ENCODE peak calls at places on chromosome X, in eight cellular contexts. O is SK-N-SH, M is GM12878, S is A549, H is endothelial cell of umbilical vein, K is HepG2, P is K562, V is H1. I is an unnamed sample.

GRCh38 chrX:114976321-114976720 is 41.1 kb downstream of the IL13RA2 start:
- DNase-seq in M (no peak), S (no peak), P (no peak), H (no peak), O (no peak), K (no peak), V (no peak), I (no peak)

GRCh38 chrX:49988128-49988527 is 65.7 kb downstream of the CLCN5 start:
- DNase-seq in O (no peak), M (no peak), P (no peak), V (no peak), K (no peak), S (no peak), H (no peak), I (no peak)

GRCh38 chrX:367349-367748 is 19.4 kb downstream of the PPP2R3B start:
- DNase-seq in S (no peak), M (no peak), H (no peak), P (no peak), K (no peak), O (no peak), V (no peak), I (no peak)

GRCh38 chrX:6129195-6129594 is 99.5 kb downstream of the NLGN4X start:
- DNase-seq in O (no peak), V (no peak), P (no peak), M (no peak), K (no peak), S (no peak), H (no peak), I (no peak)

GRCh38 chrX:132207996-132208395 is 11.3 kb downstream of the RAP2C start:
- DNase-seq in H (no peak), S (no peak), O (no peak), V (no peak), M (no peak), P (no peak), K (no peak), I (no peak)

GRCh38 chrX:18997916-18998315 is 14.0 kb upstream of the PHKA2 start:
- DNase-seq in K (no peak), S (peak; percentile 45), H (no peak), O (no peak), P (no peak), M (no peak), V (no peak), I (peak; percentile 9)

GRCh38 chrX:2954541-2954940 is 25.4 kb upstream of the ARSD start:
- DNase-seq in K (no peak), P (no peak), H (no peak), V (no peak), M (no peak), O (no peak), S (no peak), I (no peak)

GRCh38 chrX:72121381-72121780 is 10.3 kb downstream of the RTL5 start:
- DNase-seq in K (no peak), H (peak; percentile 68), M (no peak), P (no peak), S (no peak), O (no peak), V (no peak), I (no peak)

GRCh38 chrX:39729834-39730670 is 367.7 kb downstream of the BCOR start:
- DNase-seq in P (peak; percentile 71), S (no peak), M (no peak), H (no peak), K (no peak), V (peak; percentile 51), O (peak; percentile 76), I (peak; percentile 21)

GRCh38 chrX:10902001-10902400 is 209.1 kb upstream of the HCCS start:
- DNase-seq in S (peak; percentile 14), H (peak; percentile 1), P (no peak), O (no peak), K (peak; percentile 55), M (no peak), V (no peak), I (no peak)

GRCh38 chrX:38375888-38376287 is 23.5 kb downstream of the OTC start:
- DNase-seq in V (no peak), M (no peak), S (peak; percentile 11), O (peak; percentile 14), H (peak; percentile 12), K (no peak), P (peak; percentile 8), I (no peak)

GRCh38 chrX:115339441-115340025 is 50.0 kb downstream of the LUZP4 start:
- DNase-seq in M (no peak), K (no peak), P (no peak), H (no peak), S (no peak), O (no peak), V (no peak), I (no peak)

GRCh38 chrX:151393514-151393913 is 3.5 kb upstream of the VMA21 start:
- DNase-seq in O (no peak), S (no peak), H (no peak), M (no peak), V (no peak), P (peak; percentile 24), K (no peak), I (peak; percentile 18)

GRCh38 chrX:2691543-2692220 is 587 bp downstream of the CD99 start:
- DNase-seq in V (no peak), K (no peak), H (peak; percentile 53), O (no peak), S (peak; percentile 67), P (peak; percentile 40), M (no peak), I (no peak)

GRCh38 chrX:68822641-68823410 is 6.0 kb upstream of the EFNB1 start:
- DNase-seq in P (peak; percentile 46), S (peak; percentile 50), K (peak; percentile 28), V (no peak), O (peak; percentile 66), M (no peak), H (peak; percentile 28), I (no peak)

GRCh38 chrX:141642979-141643378 is 53.5 kb downstream of the SPANXA2 start:
- DNase-seq in V (no peak), P (no peak), H (no peak), S (peak; percentile 4), M (no peak), K (no peak), O (no peak), I (no peak)

GRCh38 chrX:48196745-48197213 is at the start of gene SSX5:
- DNase-seq in M (no peak), V (no peak), K (no peak), O (no peak), H (no peak), P (peak; percentile 8), S (no peak), I (no peak)

GRCh38 chrX:71111141-71111843 is at the start of gene IL2RG:
- DNase-seq in S (no peak), P (peak; percentile 67), H (no peak), K (no peak), V (no peak), M (peak; percentile 87), O (no peak), I (no peak)

GRCh38 chrX:97131886-97132285 is 248.2 kb downstream of the RPA4 start:
- DNase-seq in S (no peak), P (no peak), V (no peak), K (no peak), O (no peak), M (no peak), H (no peak), I (no peak)

GRCh38 chrX:97132654-97133415 is 249.1 kb downstream of the RPA4 start:
- DNase-seq in O (no peak), M (no peak), V (no peak), P (no peak), H (no peak), K (no peak), S (no peak), I (no peak)
- TF ChIP-seq MAX in O (no peak), M (no peak), V (no peak), P (no peak), H (no peak), K (no peak), S (no peak), I (no peak)

DNA sequence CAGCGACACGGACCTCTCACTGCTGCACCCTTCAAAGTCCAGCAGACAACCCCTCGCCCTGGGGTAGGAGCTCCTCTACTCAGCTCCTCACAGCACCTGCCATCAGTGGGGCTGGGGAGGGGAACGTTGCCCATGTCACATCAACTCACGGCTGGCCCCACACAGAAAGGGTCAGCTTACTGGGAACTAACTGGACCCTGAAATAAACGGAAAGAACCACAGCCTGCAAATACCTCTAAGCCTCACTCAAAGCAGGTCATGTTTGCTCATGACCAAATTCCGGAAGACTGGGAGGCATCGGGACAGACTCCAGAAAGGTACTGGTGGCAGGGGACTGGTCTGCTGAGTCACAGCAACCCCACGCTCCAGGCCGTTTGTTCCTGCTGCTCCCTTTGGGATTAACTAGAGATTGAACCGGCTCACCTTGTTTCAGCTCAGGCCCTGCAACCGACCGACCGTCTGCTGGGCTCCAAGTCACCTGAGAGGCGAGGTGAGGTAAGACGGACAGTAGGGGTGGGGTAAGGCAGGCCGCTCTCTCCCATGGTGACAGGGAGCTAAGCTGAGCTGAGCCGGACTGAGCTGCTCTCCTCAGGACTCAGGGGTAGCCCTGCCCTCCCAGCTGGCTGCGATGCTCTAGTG is 5.6 kb downstream of the G6PD start:
- DNase-seq in P (no peak), O (no peak), M (no peak), V (no peak), H (no peak), S (peak; percentile 77), K (peak; percentile 89), I (no peak)
- TF ChIP-seq MAX in P (peak; percentile 50), O (no peak), M (no peak), V (no peak), H (no peak), S (no peak), K (no peak), I (no peak)

GRCh38 chrX:12162420-12162819 is 24.1 kb downstream of the FRMPD4 start:
- DNase-seq in O (no peak), H (no peak), S (no peak), V (no peak), P (no peak), K (no peak), M (no peak), I (no peak)
- TF ChIP-seq MAX in O (no peak), H (no peak), S (no peak), V (no peak), P (no peak), K (no peak), M (no peak), I (no peak)

GRCh38 chrX:7432901-7433300 is 284.9 kb upstream of the PUDP start:
- DNase-seq in V (no peak), H (no peak), S (no peak), M (no peak), O (no peak), K (no peak), P (no peak), I (no peak)
- TF ChIP-seq MAX in V (no peak), H (no peak), S (no peak), M (no peak), O (no peak), K (no peak), P (no peak), I (no peak)